ENCODE peak calls at places on chromosomes 16 and 17, in four cellular contexts. M is H9, X is cardiac muscle cell, H is uterus. J is an unnamed sample. For H3K27me3, the result is how much of the 10 kb centered on the place peaks cover.

GRCh38 chr16:13313351-13313750 is 412.0 kb downstream of the SHISA9 start:
- DNase-seq in M (no peak), X (no peak), H (no peak), J (no peak)

GRCh38 chr16:72908362-72908838 is 139.5 kb downstream of the ZFHX3 start:
- DNase-seq in M (no peak), X (no peak), H (no peak), J (no peak)

GRCh38 chr17:48546187-48546923 is 1.4 kb upstream of the HOXB2 start:
- DNase-seq in M (peak), X (peak), H (no peak), J (no peak)

GRCh38 chr16:4534151-4534790 is 4.3 kb downstream of the CDIP1 start:
- DNase-seq in M (no peak), X (no peak), H (no peak), J (no peak)

GRCh38 chr17:62098623-62099231 is 33.6 kb upstream of the MED13 start:
- DNase-seq in M (no peak), X (no peak), H (no peak), J (no peak)

GRCh38 chr16:17453365-17454122 is 17.2 kb downstream of the XYLT1 start:
- DNase-seq in M (no peak), X (no peak), H (no peak), J (no peak)

GRCh38 chr16:86576591-86577313 is 1.6 kb upstream of the FOXL1 start:
- DNase-seq in M (no peak), X (no peak), H (no peak), J (no peak)

GRCh38 chr17:60602385-60602742 is 2.4 kb downstream of the PPM1D start:
- DNase-seq in M (no peak), X (no peak), H (no peak), J (no peak)

GRCh38 chr16:46949216-46949892 is 24.1 kb downstream of the DNAJA2 start:
- DNase-seq in M (no peak), X (no peak), H (no peak), J (no peak)

GRCh38 chr16:86768231-86768791 is 190.0 kb downstream of the FOXL1 start:
- DNase-seq in M (no peak), X (no peak), H (no peak), J (no peak)

GRCh38 chr16:63038563-63039131 is 1002.4 kb upstream of the CDH8 start:
- DNase-seq in M (no peak), X (no peak), H (no peak), J (no peak)

GRCh38 chr17:70138309-70138865 is 30.9 kb upstream of the KCNJ2 start:
- DNase-seq in M (no peak), X (no peak), H (no peak), J (no peak)

GRCh38 chr17:70134777-70135176 is 34.6 kb upstream of the KCNJ2 start:
- DNase-seq in M (no peak), X (no peak), H (no peak), J (no peak)

GRCh38 chr17:70137451-70138230 is 31.7 kb upstream of the KCNJ2 start:
- DNase-seq in M (no peak), X (peak), H (peak), J (no peak)

GRCh38 chr17:70134042-70134441 is 35.3 kb upstream of the KCNJ2 start:
- DNase-seq in M (no peak), X (no peak), H (no peak), J (no peak)

DNA sequence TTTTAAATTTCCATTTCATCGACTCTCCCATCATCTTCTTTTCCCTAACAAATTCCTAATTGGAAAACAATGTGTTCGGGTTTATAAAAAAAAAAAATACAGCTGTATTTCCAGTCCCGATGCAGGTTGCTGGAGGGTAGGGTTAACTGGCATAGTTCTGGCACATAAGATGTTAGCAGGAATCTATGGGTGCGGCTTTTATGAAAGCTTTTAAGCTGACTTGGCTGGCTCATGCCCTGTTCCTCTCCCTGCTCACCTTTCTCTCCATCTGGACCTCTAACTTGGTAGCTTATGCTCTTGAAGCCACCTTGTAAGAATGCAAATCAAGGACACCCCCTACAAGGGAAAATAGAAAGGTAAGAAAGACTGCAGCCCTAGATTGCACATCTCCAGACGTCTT is 33.2 kb upstream of the KCNJ2 start:
- DNase-seq in M (no peak), X (no peak), H (no peak), J (no peak)
- H3K27me3 ChIP-seq in M (under half), X (under half), H (under half), J (under half)

GRCh38 chr17:72117748-72118587 is 2.9 kb upstream of the SOX9 start:
- DNase-seq in M (peak), X (no peak), H (no peak), J (no peak)
- H3K27ac ChIP-seq in M (no peak), X (no peak), H (no peak), J (no peak)

GRCh38 chr17:39813631-39814030 is 50.5 kb downstream of the IKZF3 start:
- DNase-seq in M (no peak), X (no peak), H (no peak), J (no peak)
- H3K27me3 ChIP-seq in M (under half), X (under half), H (under half), J (under half)

GRCh38 chr17:78996781-78997201 is 12.8 kb downstream of the CANT1 start:
- DNase-seq in M (no peak), X (no peak), H (peak), J (no peak)
- H3K27ac ChIP-seq in M (no peak), X (no peak), H (no peak), J (no peak)

GRCh38 chr16:30526137-30526822 is at the start of gene ZNF768:
- DNase-seq in M (peak), X (peak), H (peak), J (no peak)
- H3K27me3 ChIP-seq in M (under half), X (under half), H (under half), J (under half)

GRCh38 chr16:11034481-11034931 is 90.1 kb downstream of the CLEC16A start:
- DNase-seq in M (no peak), X (peak), H (peak), J (no peak)

GRCh38 chr16:11030990-11031510 is 86.7 kb downstream of the CLEC16A start:
- DNase-seq in M (no peak), X (no peak), H (no peak), J (no peak)

GRCh38 chr16:11034005-11034404 is 89.6 kb downstream of the CLEC16A start:
- DNase-seq in M (no peak), X (no peak), H (peak), J (no peak)

GRCh38 chr16:11032922-11033291 is 88.5 kb downstream of the CLEC16A start:
- DNase-seq in M (no peak), X (peak), H (peak), J (peak)

GRCh38 chr16:11032000-11032921 is 87.9 kb downstream of the CLEC16A start:
- DNase-seq in M (no peak), X (no peak), H (no peak), J (no peak)
- H3K27ac ChIP-seq in M (no peak), X (peak), H (peak), J (no peak)

GRCh38 chr17:79608729-79609039 is 2.2 kb downstream of the RBFOX3 start:
- DNase-seq in M (no peak), X (no peak), H (no peak), J (peak)
- H3K27me3 ChIP-seq in M (under half), X (half or more), H (under half), J (under half)

GRCh38 chr16:75265911-75266701 is 14.7 kb upstream of the BCAR1 start:
- DNase-seq in M (peak), X (peak), H (peak), J (peak)
- H3K27ac ChIP-seq in M (no peak), X (peak), H (peak), J (peak)

DNA sequence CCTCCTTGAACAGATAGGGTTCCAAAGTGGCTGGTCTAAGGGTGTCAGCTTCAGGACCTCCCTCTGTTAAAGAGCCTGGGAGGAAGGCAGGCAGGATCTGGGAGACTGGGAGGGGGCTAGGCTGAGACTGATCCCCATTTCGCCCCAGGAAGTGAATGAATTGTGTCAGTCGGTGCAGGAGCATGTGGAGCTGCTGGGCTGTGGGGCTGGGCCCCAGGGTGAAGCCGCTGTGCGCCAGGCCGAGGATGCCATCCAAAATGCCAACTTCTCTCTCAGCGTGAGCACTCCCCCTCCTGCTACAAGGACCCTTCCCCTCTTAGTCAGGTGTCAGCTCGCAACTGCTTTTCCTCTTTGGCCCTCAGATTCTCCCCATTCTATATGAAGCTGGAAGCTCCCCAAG is 6.1 kb downstream of the CARMIL2 start:
- DNase-seq in M (no peak), X (no peak), H (no peak), J (no peak)
- H3K27me3 ChIP-seq in M (under half), X (half or more), H (under half), J (under half)